ENCODE peak calls at places on chromosomes 13 and 19, in ten cellular contexts. One of them, this sample, is unnamed.

GRCh38 chr19:43759515-43759914 is 4.8 kb upstream of the SMG9 start:
- DNase-seq in H54: peak; percentile 72
- DNase-seq in A549: peak; percentile 82
- DNase-seq in heart left ventricle: no peak
- DNase-seq in suprapubic skin: no peak
- DNase-seq in Peyer's patch: no peak
- DNase-seq in ovary: no peak
- DNase-seq in K562: peak; percentile 39
- DNase-seq in endothelial cell of umbilical vein: peak; percentile 37
- DNase-seq in upper lobe of left lung: no peak
- DNase-seq in this sample: no peak

GRCh38 chr13:23630349-23631093 is 60.3 kb downstream of the TNFRSF19 start:
- DNase-seq in H54: no peak
- DNase-seq in A549: no peak
- DNase-seq in heart left ventricle: no peak
- DNase-seq in suprapubic skin: no peak
- DNase-seq in Peyer's patch: no peak
- DNase-seq in ovary: no peak
- DNase-seq in K562: no peak
- DNase-seq in endothelial cell of umbilical vein: no peak
- DNase-seq in upper lobe of left lung: no peak
- DNase-seq in this sample: no peak

GRCh38 chr13:31775148-31775547 is 35.8 kb downstream of the RXFP2 start:
- DNase-seq in H54: no peak
- DNase-seq in A549: no peak
- DNase-seq in heart left ventricle: no peak
- DNase-seq in suprapubic skin: no peak
- DNase-seq in Peyer's patch: no peak
- DNase-seq in ovary: no peak
- DNase-seq in K562: no peak
- DNase-seq in endothelial cell of umbilical vein: no peak
- DNase-seq in upper lobe of left lung: no peak
- DNase-seq in this sample: no peak

GRCh38 chr19:37564624-37565369 is 29.8 kb downstream of the ZNF571 start:
- DNase-seq in H54: no peak
- DNase-seq in A549: no peak
- DNase-seq in heart left ventricle: no peak
- DNase-seq in suprapubic skin: no peak
- DNase-seq in Peyer's patch: no peak
- DNase-seq in ovary: no peak
- DNase-seq in K562: no peak
- DNase-seq in endothelial cell of umbilical vein: peak; percentile 2
- DNase-seq in upper lobe of left lung: no peak
- DNase-seq in this sample: no peak

GRCh38 chr13:59782696-59783095 is 381.0 kb downstream of the DIAPH3 start:
- DNase-seq in H54: no peak
- DNase-seq in A549: no peak
- DNase-seq in heart left ventricle: no peak
- DNase-seq in suprapubic skin: no peak
- DNase-seq in Peyer's patch: no peak
- DNase-seq in ovary: no peak
- DNase-seq in K562: no peak
- DNase-seq in endothelial cell of umbilical vein: no peak
- DNase-seq in upper lobe of left lung: no peak
- DNase-seq in this sample: no peak

GRCh38 chr13:50384724-50385123 is 369.5 kb downstream of the KCNRG start:
- DNase-seq in H54: no peak
- DNase-seq in A549: no peak
- DNase-seq in heart left ventricle: no peak
- DNase-seq in suprapubic skin: no peak
- DNase-seq in Peyer's patch: no peak
- DNase-seq in ovary: no peak
- DNase-seq in K562: no peak
- DNase-seq in endothelial cell of umbilical vein: no peak
- DNase-seq in upper lobe of left lung: no peak
- DNase-seq in this sample: no peak

GRCh38 chr13:113592571-113592970 is 8.0 kb downstream of the TFDP1 start:
- DNase-seq in H54: no peak
- DNase-seq in A549: no peak
- DNase-seq in heart left ventricle: no peak
- DNase-seq in suprapubic skin: peak; percentile 40
- DNase-seq in Peyer's patch: peak; percentile 31
- DNase-seq in ovary: no peak
- DNase-seq in K562: no peak
- DNase-seq in endothelial cell of umbilical vein: no peak
- DNase-seq in upper lobe of left lung: no peak
- DNase-seq in this sample: no peak

GRCh38 chr19:30665449-30665848 is 293.3 kb downstream of the ZNF536 start:
- DNase-seq in H54: no peak
- DNase-seq in A549: no peak
- DNase-seq in heart left ventricle: no peak
- DNase-seq in suprapubic skin: no peak
- DNase-seq in Peyer's patch: no peak
- DNase-seq in ovary: no peak
- DNase-seq in K562: no peak
- DNase-seq in endothelial cell of umbilical vein: no peak
- DNase-seq in upper lobe of left lung: no peak
- DNase-seq in this sample: no peak

GRCh38 chr13:33931397-33931987 is 113.5 kb downstream of the RFC3 start:
- DNase-seq in H54: peak; percentile 0
- DNase-seq in A549: peak; percentile 52
- DNase-seq in heart left ventricle: no peak
- DNase-seq in suprapubic skin: no peak
- DNase-seq in Peyer's patch: no peak
- DNase-seq in ovary: no peak
- DNase-seq in K562: peak; percentile 16
- DNase-seq in endothelial cell of umbilical vein: peak; percentile 39
- DNase-seq in upper lobe of left lung: no peak
- DNase-seq in this sample: no peak

GRCh38 chr19:40433391-40434216 is 7.8 kb upstream of the SERTAD1 start:
- DNase-seq in H54: peak; percentile 90
- DNase-seq in A549: peak; percentile 98
- DNase-seq in heart left ventricle: peak; percentile 94
- DNase-seq in suprapubic skin: peak; percentile 92
- DNase-seq in Peyer's patch: peak; percentile 91
- DNase-seq in ovary: peak; percentile 90
- DNase-seq in K562: peak; percentile 93
- DNase-seq in endothelial cell of umbilical vein: peak; percentile 89
- DNase-seq in upper lobe of left lung: peak; percentile 97
- DNase-seq in this sample: peak; percentile 87

GRCh38 chr19:5024282-5024681 is 55.4 kb downstream of the KDM4B start:
- DNase-seq in H54: no peak
- DNase-seq in A549: no peak
- DNase-seq in heart left ventricle: no peak
- DNase-seq in suprapubic skin: no peak
- DNase-seq in Peyer's patch: no peak
- DNase-seq in ovary: no peak
- DNase-seq in K562: peak; percentile 52
- DNase-seq in endothelial cell of umbilical vein: no peak
- DNase-seq in upper lobe of left lung: no peak
- DNase-seq in this sample: no peak

GRCh38 chr19:5020368-5020767 is 51.5 kb downstream of the KDM4B start:
- DNase-seq in H54: no peak
- DNase-seq in A549: no peak
- DNase-seq in heart left ventricle: no peak
- DNase-seq in suprapubic skin: no peak
- DNase-seq in Peyer's patch: no peak
- DNase-seq in ovary: no peak
- DNase-seq in K562: no peak
- DNase-seq in endothelial cell of umbilical vein: no peak
- DNase-seq in upper lobe of left lung: no peak
- DNase-seq in this sample: no peak

GRCh38 chr19:5022066-5022860 is 53.4 kb downstream of the KDM4B start:
- DNase-seq in H54: no peak
- DNase-seq in A549: no peak
- DNase-seq in heart left ventricle: no peak
- DNase-seq in suprapubic skin: no peak
- DNase-seq in Peyer's patch: no peak
- DNase-seq in ovary: no peak
- DNase-seq in K562: no peak
- DNase-seq in endothelial cell of umbilical vein: no peak
- DNase-seq in upper lobe of left lung: peak; percentile 48
- DNase-seq in this sample: no peak

GRCh38 chr19:5025027-5025426 is 56.1 kb downstream of the KDM4B start:
- DNase-seq in H54: no peak
- DNase-seq in A549: no peak
- DNase-seq in heart left ventricle: no peak
- DNase-seq in suprapubic skin: no peak
- DNase-seq in Peyer's patch: no peak
- DNase-seq in ovary: no peak
- DNase-seq in K562: no peak
- DNase-seq in endothelial cell of umbilical vein: no peak
- DNase-seq in upper lobe of left lung: no peak
- DNase-seq in this sample: no peak

GRCh38 chr19:5023128-5023571 is 54.2 kb downstream of the KDM4B start:
- DNase-seq in H54: no peak
- DNase-seq in A549: no peak
- DNase-seq in heart left ventricle: no peak
- DNase-seq in suprapubic skin: no peak
- DNase-seq in Peyer's patch: no peak
- DNase-seq in ovary: no peak
- DNase-seq in K562: no peak
- DNase-seq in endothelial cell of umbilical vein: no peak
- DNase-seq in upper lobe of left lung: peak; percentile 72
- DNase-seq in this sample: peak; percentile 75
- TF ChIP-seq POLR2A in H54: no peak
- TF ChIP-seq POLR2A in A549: no peak
- TF ChIP-seq POLR2A in heart left ventricle: no peak
- TF ChIP-seq POLR2A in suprapubic skin: no peak
- TF ChIP-seq POLR2A in Peyer's patch: no peak
- TF ChIP-seq POLR2A in ovary: no peak
- TF ChIP-seq POLR2A in K562: no peak
- TF ChIP-seq POLR2A in endothelial cell of umbilical vein: no peak
- TF ChIP-seq POLR2A in upper lobe of left lung: no peak
- TF ChIP-seq POLR2A in this sample: no peak

GRCh38 chr19:3047307-3048189 is 14.7 kb downstream of the TLE5 start:
- DNase-seq in H54: peak; percentile 100
- DNase-seq in A549: peak; percentile 77
- DNase-seq in heart left ventricle: peak; percentile 91
- DNase-seq in suprapubic skin: peak; percentile 96
- DNase-seq in Peyer's patch: peak; percentile 94
- DNase-seq in ovary: peak; percentile 88
- DNase-seq in K562: peak; percentile 78
- DNase-seq in endothelial cell of umbilical vein: peak; percentile 73
- DNase-seq in upper lobe of left lung: no peak
- DNase-seq in this sample: peak; percentile 82
- TF ChIP-seq POLR2A in H54: no peak
- TF ChIP-seq POLR2A in A549: no peak
- TF ChIP-seq POLR2A in heart left ventricle: no peak
- TF ChIP-seq POLR2A in suprapubic skin: peak; percentile 23
- TF ChIP-seq POLR2A in Peyer's patch: no peak
- TF ChIP-seq POLR2A in ovary: peak; percentile 31
- TF ChIP-seq POLR2A in K562: peak; percentile 64
- TF ChIP-seq POLR2A in endothelial cell of umbilical vein: no peak
- TF ChIP-seq POLR2A in upper lobe of left lung: peak; percentile 24
- TF ChIP-seq POLR2A in this sample: no peak

GRCh38 chr13:36293497-36293896 is 4.1 kb downstream of the CCDC169 start:
- DNase-seq in H54: no peak
- DNase-seq in A549: no peak
- DNase-seq in heart left ventricle: no peak
- DNase-seq in suprapubic skin: no peak
- DNase-seq in Peyer's patch: no peak
- DNase-seq in ovary: no peak
- DNase-seq in K562: no peak
- DNase-seq in endothelial cell of umbilical vein: no peak
- DNase-seq in upper lobe of left lung: no peak
- DNase-seq in this sample: no peak

GRCh38 chr13:36298535-36299068 is 988 bp upstream of the CCDC169 start:
- DNase-seq in H54: no peak
- DNase-seq in A549: no peak
- DNase-seq in heart left ventricle: no peak
- DNase-seq in suprapubic skin: no peak
- DNase-seq in Peyer's patch: no peak
- DNase-seq in ovary: no peak
- DNase-seq in K562: no peak
- DNase-seq in endothelial cell of umbilical vein: peak; percentile 13
- DNase-seq in upper lobe of left lung: no peak
- DNase-seq in this sample: no peak

GRCh38 chr13:36297259-36297599 is 385 bp downstream of the CCDC169 start:
- DNase-seq in H54: no peak
- DNase-seq in A549: peak; percentile 24
- DNase-seq in heart left ventricle: no peak
- DNase-seq in suprapubic skin: no peak
- DNase-seq in Peyer's patch: no peak
- DNase-seq in ovary: no peak
- DNase-seq in K562: no peak
- DNase-seq in endothelial cell of umbilical vein: no peak
- DNase-seq in upper lobe of left lung: no peak
- DNase-seq in this sample: no peak

GRCh38 chr13:36294061-36294460 is 3.6 kb downstream of the CCDC169 start:
- DNase-seq in H54: no peak
- DNase-seq in A549: no peak
- DNase-seq in heart left ventricle: no peak
- DNase-seq in suprapubic skin: no peak
- DNase-seq in Peyer's patch: no peak
- DNase-seq in ovary: no peak
- DNase-seq in K562: no peak
- DNase-seq in endothelial cell of umbilical vein: no peak
- DNase-seq in upper lobe of left lung: no peak
- DNase-seq in this sample: no peak

DNA sequence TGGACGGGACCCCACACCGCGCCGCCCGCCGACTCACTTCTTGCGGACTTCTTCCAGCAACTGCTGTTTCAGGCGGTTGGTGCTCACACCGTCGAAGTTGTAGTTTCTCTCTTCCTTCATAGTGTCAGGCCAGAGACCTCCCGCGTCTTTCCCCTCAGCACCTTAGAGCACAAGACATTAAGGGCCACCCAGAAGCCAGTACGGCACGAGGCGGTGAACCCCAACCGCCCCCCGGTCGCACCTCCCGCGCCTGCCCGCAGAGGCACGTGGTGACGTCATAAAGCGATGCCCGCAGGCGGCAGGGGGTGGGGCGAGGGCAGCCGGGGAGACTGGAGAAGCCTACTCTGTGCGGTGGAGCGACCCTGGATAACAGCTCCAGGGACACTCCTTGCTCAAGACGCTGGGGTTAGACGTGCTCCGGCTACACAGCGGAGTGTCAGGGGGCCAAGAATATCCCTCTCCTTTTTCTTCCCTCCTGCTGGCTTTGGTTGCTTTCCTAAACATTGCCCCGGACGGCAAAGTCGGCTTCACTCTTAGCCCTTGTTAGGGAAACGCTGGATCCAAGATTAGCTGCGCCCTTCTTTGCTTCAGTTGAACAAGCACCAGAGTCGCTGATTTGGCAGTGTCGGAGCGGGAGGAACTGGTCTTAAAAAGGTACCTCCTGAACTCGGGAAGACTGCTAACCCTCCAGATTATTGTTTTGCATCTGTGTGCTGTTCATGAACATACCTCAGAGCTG is at the start of gene CCDC169:
- DNase-seq in H54: peak; percentile 39
- DNase-seq in A549: peak; percentile 42
- DNase-seq in heart left ventricle: peak; percentile 73
- DNase-seq in suprapubic skin: peak; percentile 83
- DNase-seq in Peyer's patch: peak; percentile 73
- DNase-seq in ovary: peak; percentile 65
- DNase-seq in K562: peak; percentile 73
- DNase-seq in endothelial cell of umbilical vein: peak; percentile 85
- DNase-seq in upper lobe of left lung: peak; percentile 94
- DNase-seq in this sample: peak; percentile 68
- TF ChIP-seq POLR2A in H54: peak; percentile 78
- TF ChIP-seq POLR2A in A549: peak; percentile 37
- TF ChIP-seq POLR2A in heart left ventricle: no peak
- TF ChIP-seq POLR2A in suprapubic skin: no peak
- TF ChIP-seq POLR2A in Peyer's patch: no peak
- TF ChIP-seq POLR2A in ovary: no peak
- TF ChIP-seq POLR2A in K562: peak; percentile 84
- TF ChIP-seq POLR2A in endothelial cell of umbilical vein: peak; percentile 84
- TF ChIP-seq POLR2A in upper lobe of left lung: no peak
- TF ChIP-seq POLR2A in this sample: peak; percentile 13

GRCh38 chr13:30149248-30149647 is 158.1 kb downstream of the KATNAL1 start:
- DNase-seq in H54: no peak
- DNase-seq in A549: no peak
- DNase-seq in heart left ventricle: no peak
- DNase-seq in suprapubic skin: no peak
- DNase-seq in Peyer's patch: no peak
- DNase-seq in ovary: no peak
- DNase-seq in K562: no peak
- DNase-seq in endothelial cell of umbilical vein: no peak
- DNase-seq in upper lobe of left lung: no peak
- DNase-seq in this sample: no peak
- TF ChIP-seq POLR2A in H54: no peak
- TF ChIP-seq POLR2A in A549: no peak
- TF ChIP-seq POLR2A in heart left ventricle: no peak
- TF ChIP-seq POLR2A in suprapubic skin: no peak
- TF ChIP-seq POLR2A in Peyer's patch: no peak
- TF ChIP-seq POLR2A in ovary: no peak
- TF ChIP-seq POLR2A in K562: no peak
- TF ChIP-seq POLR2A in endothelial cell of umbilical vein: no peak
- TF ChIP-seq POLR2A in upper lobe of left lung: no peak
- TF ChIP-seq POLR2A in this sample: no peak

This sample was measured in breast epithelium.